ENCODE peak calls at places on chromosomes 12 and 14, in six cellular contexts. M, Y, L, J, X and Q are unnamed samples.

GRCh38 chr14:83300454-83301064 is 1766.9 kb upstream of the SEL1L start:
- DNase-seq in Y (no peak), M (peak), J (peak), X (no peak), L (no peak), Q (peak)

GRCh38 chr14:98692832-98693231 is 579.2 kb downstream of the BCL11B start:
- DNase-seq in X (no peak), J (no peak), Y (no peak), L (no peak), M (no peak), Q (no peak)

GRCh38 chr12:27333311-27334009 is 824 bp downstream of the BMAL2 start:
- DNase-seq in X (no peak), M (no peak), Y (no peak), J (no peak), L (no peak), Q (peak)

GRCh38 chr14:60878536-60878935 is 102.3 kb downstream of the TRMT5 start:
- DNase-seq in M (no peak), Y (no peak), L (no peak), X (no peak), J (no peak), Q (no peak)

GRCh38 chr12:102964872-102965271 is 7.4 kb downstream of the ASCL1 start:
- DNase-seq in X (no peak), M (peak), Y (no peak), J (no peak), L (no peak), Q (peak)

GRCh38 chr14:69573205-69573840 is 1.3 kb downstream of the CCDC177 start:
- DNase-seq in M (peak), L (no peak), J (no peak), X (no peak), Y (no peak), Q (peak)

GRCh38 chr12:47377414-47378221 is 297.9 kb upstream of the AMIGO2 start:
- DNase-seq in X (no peak), L (peak), M (peak), Y (no peak), J (no peak), Q (no peak)

GRCh38 chr12:4679711-4680110 is 30.8 kb downstream of the NDUFA9 start:
- DNase-seq in Y (no peak), J (peak), X (no peak), L (no peak), M (no peak), Q (no peak)

GRCh38 chr14:34461334-34462131 is 507 bp downstream of the SPTSSA start:
- DNase-seq in L (peak), X (no peak), Y (no peak), M (peak), J (peak), Q (no peak)

GRCh38 chr12:130155416-130156073 is 6.7 kb upstream of the FZD10 start:
- DNase-seq in J (no peak), M (no peak), Y (no peak), L (no peak), X (no peak), Q (no peak)

GRCh38 chr14:101808020-101808641 is 46.6 kb downstream of the PPP2R5C start:
- DNase-seq in L (peak), J (peak), X (peak), M (peak), Y (no peak), Q (peak)

GRCh38 chr12:97535582-97535981 is 73.0 kb downstream of the RMST start:
- DNase-seq in M (no peak), J (no peak), X (no peak), L (no peak), Y (no peak), Q (no peak)

GRCh38 chr14:89630096-89630829 is 213.2 kb upstream of the FOXN3 start:
- DNase-seq in X (no peak), J (no peak), L (no peak), M (no peak), Y (no peak), Q (no peak)

GRCh38 chr14:99175331-99176155 is 96.5 kb downstream of the BCL11B start:
- DNase-seq in J (no peak), Y (no peak), X (no peak), L (no peak), M (no peak), Q (no peak)

GRCh38 chr12:57552692-57553321 is 3.0 kb downstream of the KIF5A start:
- DNase-seq in J (no peak), X (no peak), L (peak), Y (no peak), M (no peak), Q (no peak)

DNA sequence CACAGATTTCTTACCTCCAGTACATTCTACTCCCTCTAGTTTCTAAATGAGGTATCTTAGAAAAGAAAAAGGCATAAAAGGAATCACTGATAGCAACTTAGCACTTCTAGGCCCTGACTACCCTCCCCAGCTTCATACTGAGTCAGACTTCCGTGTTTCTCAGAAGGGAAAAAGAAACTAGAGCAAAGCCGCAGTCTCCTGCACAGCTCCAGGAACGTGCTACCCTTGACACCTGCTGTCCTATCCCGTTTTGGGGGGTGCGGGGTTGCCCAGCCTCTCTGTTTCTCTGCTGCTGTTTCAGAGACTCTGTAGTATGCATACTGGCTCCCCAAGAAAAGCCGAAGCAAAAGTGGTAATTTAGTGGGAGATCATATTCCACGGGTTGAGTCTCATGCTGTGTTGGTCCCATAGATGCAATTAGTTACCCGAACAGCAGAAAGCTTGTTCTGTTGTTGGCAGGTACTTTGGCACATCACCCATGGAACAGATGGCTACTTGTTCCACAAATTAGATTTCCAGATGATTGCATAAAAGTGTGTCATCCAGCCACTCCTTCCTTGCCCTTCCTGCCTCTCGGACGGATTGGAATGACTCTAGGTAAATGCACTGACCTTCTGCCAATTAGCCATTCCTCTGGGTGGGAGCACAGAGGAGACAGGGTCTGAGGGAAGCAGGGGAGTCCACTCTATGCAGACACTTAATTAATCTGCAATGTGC is 438.1 kb downstream of the FUT8 start:
- DNase-seq in X (no peak), M (no peak), L (no peak), J (no peak), Y (no peak), Q (peak)
- TF ChIP-seq CHD2 in X (no peak), M (no peak), L (no peak), J (no peak), Y (no peak), Q (no peak)

DNA sequence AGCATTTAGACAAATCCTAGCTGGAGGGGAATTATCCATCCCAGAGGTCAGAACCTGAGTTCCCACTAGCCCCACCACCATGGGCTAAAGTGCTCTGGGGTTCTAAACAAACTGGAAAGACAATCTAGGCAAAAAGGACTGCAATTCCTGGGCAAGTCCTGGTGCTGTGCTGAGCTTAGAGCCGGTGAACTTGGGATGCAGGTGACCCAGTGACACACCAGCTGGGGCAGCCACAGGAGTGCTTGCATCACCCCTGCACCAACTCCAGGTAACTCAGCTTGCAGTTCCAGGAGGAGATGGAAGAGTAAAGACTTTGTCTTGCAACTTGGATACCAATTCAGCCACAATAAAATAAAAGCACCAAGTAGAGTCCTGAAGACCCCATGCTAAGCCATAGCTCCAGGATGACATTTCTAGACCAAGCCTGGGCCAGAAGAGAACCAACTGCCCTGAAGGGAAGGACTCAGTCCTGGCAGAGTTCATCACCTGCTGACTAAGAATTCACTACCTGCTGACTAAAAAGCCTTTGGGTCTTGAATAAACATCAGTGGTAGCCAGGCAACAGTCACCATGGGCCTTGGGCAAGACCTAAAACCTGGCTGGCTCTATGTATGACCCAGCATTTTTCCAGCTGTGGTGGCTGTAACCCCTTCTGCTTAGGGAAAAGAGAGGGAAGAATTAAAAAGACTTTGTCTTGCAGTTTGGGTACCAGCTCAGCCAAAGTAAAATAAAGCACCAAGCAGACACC is 223.4 kb upstream of the DIO2 start:
- DNase-seq in X (no peak), Y (no peak), L (no peak), J (no peak), M (peak), Q (no peak)
- TF ChIP-seq CHD2 in X (no peak), Y (no peak), L (no peak), J (no peak), M (no peak), Q (no peak)

GRCh38 chr12:112833939-112834338 is 42.4 kb downstream of the RPH3A start:
- DNase-seq in L (no peak), Y (no peak), J (no peak), M (peak), X (no peak), Q (no peak)

GRCh38 chr12:112837629-112838191 is 46.2 kb downstream of the RPH3A start:
- DNase-seq in Y (no peak), M (peak), X (no peak), L (no peak), J (peak), Q (no peak)

GRCh38 chr12:112828534-112828933 is 37.0 kb downstream of the RPH3A start:
- DNase-seq in J (no peak), L (no peak), M (no peak), X (no peak), Y (no peak), Q (no peak)

GRCh38 chr12:112836736-112837628 is 45.4 kb downstream of the RPH3A start:
- DNase-seq in Y (no peak), M (no peak), L (no peak), J (no peak), X (no peak), Q (peak)

DNA sequence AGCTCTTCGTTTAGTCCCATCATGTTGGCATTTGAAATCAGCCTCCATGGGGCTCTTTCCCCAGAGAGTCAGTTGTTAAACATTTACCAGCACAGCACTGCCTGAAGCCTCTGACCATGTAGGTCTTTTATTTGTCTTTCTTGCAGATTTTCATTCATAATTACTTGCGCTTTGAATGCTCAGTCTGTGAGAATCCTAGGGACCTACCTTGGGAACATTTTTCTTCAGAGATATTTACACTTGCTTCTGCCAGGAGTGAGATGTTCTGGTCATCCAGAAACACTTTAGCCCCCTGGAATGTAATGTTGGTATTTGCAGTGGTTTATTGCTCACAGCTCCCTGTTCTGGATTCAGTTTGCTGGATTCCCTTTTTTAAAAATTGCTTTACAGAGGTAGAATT is 41.7 kb downstream of the RPH3A start:
- DNase-seq in M (peak), L (no peak), Y (no peak), X (no peak), J (peak), Q (no peak)
- TF ChIP-seq CHD2 in M (no peak), L (no peak), Y (no peak), X (no peak), J (no peak), Q (no peak)

GRCh38 chr14:76718306-76719075 is 42.8 kb upstream of the VASH1 start:
- DNase-seq in X (no peak), Y (no peak), J (no peak), L (no peak), M (no peak), Q (no peak)
- TF ChIP-seq CHD2 in X (no peak), Y (no peak), J (no peak), L (no peak), M (no peak), Q (no peak)

GRCh38 chr12:120630139-120630895 is 10.1 kb upstream of the CABP1 start:
- DNase-seq in M (no peak), Y (no peak), J (no peak), X (no peak), L (no peak), Q (peak)
- TF ChIP-seq CHD2 in M (no peak), Y (no peak), J (no peak), X (no peak), L (no peak), Q (no peak)

DNA sequence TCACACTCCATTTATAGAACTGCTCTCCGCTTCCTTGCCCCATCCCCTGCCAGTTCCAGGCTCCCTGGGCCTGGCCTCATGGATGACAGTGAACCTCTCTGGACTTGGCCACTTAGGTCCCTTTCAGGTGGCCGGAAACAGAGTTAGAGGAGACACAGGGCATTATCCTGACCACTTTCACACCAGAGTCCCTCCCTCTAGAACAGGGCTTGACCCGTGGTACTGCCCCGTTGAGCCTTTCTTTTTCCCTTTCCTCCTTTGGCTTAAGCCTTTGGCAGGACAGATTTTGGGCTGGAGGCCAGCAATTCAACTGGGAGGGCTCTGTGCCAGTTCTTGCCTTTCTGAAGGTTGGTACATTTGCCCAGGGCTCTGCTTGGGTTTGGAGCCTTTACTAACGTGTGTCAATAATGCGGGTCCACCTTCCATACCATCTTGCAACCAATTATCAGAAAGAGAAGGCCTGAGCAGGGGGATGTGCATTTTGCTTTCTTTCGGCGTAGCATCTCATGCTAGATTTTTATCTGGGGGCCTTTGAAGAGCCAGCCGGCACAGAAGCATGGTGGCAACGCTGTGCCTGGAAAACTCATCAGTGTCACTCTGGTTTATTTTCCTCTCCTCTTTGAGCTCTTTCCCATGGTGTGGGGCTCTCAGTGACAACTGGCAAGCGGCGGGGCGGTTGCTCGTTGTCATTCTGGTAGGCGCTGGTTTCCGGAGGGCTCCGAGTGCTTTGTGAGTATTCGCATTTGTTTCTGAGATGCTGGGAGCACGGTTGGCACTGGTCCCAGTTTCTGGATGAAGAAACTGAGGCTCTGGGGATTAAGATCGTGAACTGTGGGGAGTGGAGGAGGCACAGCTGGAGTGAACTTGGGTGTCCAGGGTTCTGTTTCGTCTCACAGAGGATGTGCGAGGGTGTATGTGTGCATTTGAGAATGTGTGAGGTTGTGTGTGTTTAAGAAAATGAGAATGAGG is 23.0 kb downstream of the TPCN1 start:
- DNase-seq in Y (no peak), M (no peak), L (no peak), J (no peak), X (no peak), Q (peak)
- TF ChIP-seq CHD2 in Y (no peak), M (no peak), L (no peak), J (no peak), X (no peak), Q (no peak)

GRCh38 chr14:103110681-103111296 is 12.5 kb upstream of the TNFAIP2 start:
- DNase-seq in Y (no peak), L (no peak), J (no peak), M (no peak), X (no peak), Q (no peak)
- TF ChIP-seq CHD2 in Y (no peak), L (no peak), J (no peak), M (no peak), X (no peak), Q (no peak)

GRCh38 chr12:64825143-64826011 is 930 bp downstream of the TBC1D30 start:
- DNase-seq in M (no peak), J (no peak), Y (no peak), X (no peak), L (no peak), Q (peak)

GRCh38 chr12:64821116-64821630 is 3.3 kb upstream of the TBC1D30 start:
- DNase-seq in L (no peak), Y (no peak), M (no peak), J (no peak), X (no peak), Q (no peak)

GRCh38 chr12:64824130-64824499 is 332 bp upstream of the TBC1D30 start:
- DNase-seq in L (no peak), X (no peak), Y (no peak), J (no peak), M (no peak), Q (no peak)

GRCh38 chr12:64826234-64826633 is 1.8 kb downstream of the TBC1D30 start:
- DNase-seq in Y (peak), X (no peak), L (peak), J (no peak), M (no peak), Q (peak)

DNA sequence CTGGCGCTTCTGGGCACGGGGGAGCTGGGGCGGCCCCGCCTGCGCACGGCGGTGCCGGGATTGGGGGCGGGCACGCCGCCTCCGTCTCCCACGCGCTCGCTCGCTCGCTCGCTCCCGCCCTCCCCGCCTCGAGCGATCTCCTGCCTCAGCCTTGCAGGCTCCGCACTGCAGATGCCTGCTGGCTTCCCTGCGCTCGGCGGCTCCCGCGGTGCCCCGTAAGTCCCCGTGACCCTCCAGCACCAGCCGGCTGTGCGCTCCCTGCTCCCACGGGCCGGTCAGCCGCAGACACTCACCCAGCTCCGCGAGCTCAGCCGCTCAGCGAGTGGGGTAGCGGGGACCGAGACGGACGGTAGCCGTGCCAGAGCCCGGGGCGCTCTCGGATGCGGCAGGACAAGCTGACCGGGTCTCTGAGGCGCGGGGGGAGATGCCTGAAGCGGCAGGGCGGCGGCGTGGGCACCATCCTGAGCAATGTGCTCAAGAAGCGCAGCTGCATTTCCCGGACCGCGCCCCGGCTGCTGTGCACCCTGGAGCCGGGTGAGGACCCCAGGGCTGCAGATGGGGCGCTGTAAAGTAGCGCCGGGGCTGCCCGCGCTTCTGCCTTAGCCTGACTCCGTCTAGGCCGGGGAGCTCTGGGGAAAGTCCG is at the start of gene TBC1D30:
- DNase-seq in Y (no peak), X (no peak), J (no peak), M (no peak), L (peak), Q (peak)
- TF ChIP-seq CHD2 in Y (no peak), X (no peak), J (no peak), M (no peak), L (no peak), Q (no peak)

DNA sequence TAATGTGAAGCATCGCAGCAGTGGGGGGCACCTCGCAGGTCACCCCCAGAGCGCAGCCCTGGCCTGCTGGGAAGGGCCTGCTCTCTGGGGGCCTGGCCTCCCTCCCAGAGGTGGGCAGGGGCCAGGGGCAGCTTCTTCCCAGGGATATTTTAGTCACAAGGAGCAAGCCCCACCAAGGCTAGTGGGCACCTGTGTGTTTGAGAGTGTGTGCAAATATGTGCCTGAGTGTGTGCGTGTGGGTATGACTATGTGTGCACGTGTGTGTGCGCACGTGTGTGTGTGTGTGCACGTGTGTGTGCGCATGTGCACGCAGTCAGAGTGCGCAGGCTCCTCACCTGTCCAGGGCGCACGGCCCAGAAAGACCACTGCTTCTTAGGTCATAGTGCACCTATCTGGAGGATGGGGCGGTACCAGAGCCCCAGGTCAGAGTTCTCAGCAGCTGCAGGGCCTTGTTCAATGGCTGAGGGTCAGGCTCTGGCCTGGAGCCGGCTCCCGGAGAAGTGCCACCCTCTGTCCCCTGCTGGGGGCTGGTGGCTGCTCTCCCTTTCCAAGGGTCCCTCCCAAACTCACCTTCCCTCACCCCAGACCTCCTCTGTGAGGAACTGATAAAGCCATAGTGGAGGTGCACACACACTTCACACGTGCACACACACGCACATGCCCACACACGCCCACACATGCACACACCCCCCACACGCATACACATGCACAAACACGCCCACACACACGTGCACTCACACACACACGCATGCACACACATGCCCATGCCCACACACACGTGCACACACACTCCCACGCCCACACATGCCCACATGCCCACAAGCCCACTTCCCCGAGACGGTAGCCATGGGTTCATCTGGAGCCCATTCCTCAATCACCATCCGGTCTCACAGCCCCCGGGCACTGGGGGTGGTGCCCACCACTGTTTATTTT is 128.5 kb downstream of the KIF26A start:
- DNase-seq in X (no peak), J (no peak), L (no peak), Y (no peak), M (no peak), Q (no peak)
- TF ChIP-seq CHD2 in X (no peak), J (no peak), L (no peak), Y (no peak), M (no peak), Q (no peak)